ENCODE peak calls at places on chromosomes 16 and 17, in eight cellular contexts. B is upper lobe of right lung, K is cardiac muscle cell, U is breast epithelium, W is lung, D is heart left ventricle, P is ovary, V is heart right ventricle. O is an unnamed sample.

GRCh38 chr16:4388275-4389021 is 16.8 kb downstream of the VASN start:
- DNase-seq in K (no peak), W (no peak), B (no peak), P (no peak), V (peak; percentile 67), U (no peak), D (peak; percentile 69), O (no peak)

GRCh38 chr16:76157629-76158028 is 119.6 kb upstream of the CNTNAP4 start:
- DNase-seq in P (no peak), B (no peak), V (no peak), D (no peak), W (no peak), K (no peak), U (no peak), O (no peak)

GRCh38 chr16:82761236-82761635 is 134.5 kb downstream of the CDH13 start:
- DNase-seq in B (no peak), V (peak; percentile 82), D (peak; percentile 78), W (peak; percentile 38), U (no peak), P (peak; percentile 36), K (peak; percentile 67), O (peak; percentile 90)

GRCh38 chr16:58264961-58265479 is 29.8 kb downstream of the PRSS54 start:
- DNase-seq in V (no peak), W (no peak), P (no peak), K (peak; percentile 46), B (no peak), D (no peak), U (no peak), O (no peak)

GRCh38 chr17:7833011-7833794 is 814 bp upstream of the KDM6B start:
- DNase-seq in V (no peak), U (peak; percentile 47), K (no peak), W (no peak), D (no peak), B (no peak), P (no peak), O (no peak)

GRCh38 chr17:42200702-42201101 is 6.4 kb upstream of the GHDC start:
- DNase-seq in K (peak; percentile 89), D (peak; percentile 58), U (no peak), B (no peak), P (peak; percentile 81), V (peak; percentile 65), W (no peak), O (no peak)

GRCh38 chr17:56917559-56918296 is 3.9 kb upstream of the TRIM25 start:
- DNase-seq in W (no peak), D (no peak), U (no peak), V (no peak), P (no peak), K (peak; percentile 26), B (no peak), O (no peak)

GRCh38 chr16:24255446-24256352 is at the start of gene CACNG3:
- DNase-seq in K (peak; percentile 38), P (peak; percentile 30), V (peak; percentile 36), D (peak; percentile 25), U (no peak), W (no peak), B (peak; percentile 77), O (no peak)

GRCh38 chr16:58638148-58639036 is 8.8 kb upstream of the CNOT1 start:
- DNase-seq in D (peak; percentile 20), W (no peak), B (no peak), P (peak; percentile 58), V (peak; percentile 14), U (no peak), K (peak; percentile 89), O (no peak)

GRCh38 chr17:21014498-21014897 is 28.3 kb downstream of the USP22 start:
- DNase-seq in D (no peak), W (no peak), B (peak; percentile 25), K (no peak), P (no peak), V (no peak), U (no peak), O (no peak)

GRCh38 chr16:15757630-15758251 is 99.1 kb downstream of the MYH11 start:
- DNase-seq in B (no peak), W (no peak), U (no peak), K (no peak), P (no peak), D (no peak), V (no peak), O (no peak)

GRCh38 chr16:3645504-3646347 is 8.8 kb upstream of the DNASE1 start:
- DNase-seq in D (no peak), W (no peak), V (no peak), P (no peak), U (peak; percentile 34), B (peak; percentile 25), K (peak; percentile 23), O (no peak)

DNA sequence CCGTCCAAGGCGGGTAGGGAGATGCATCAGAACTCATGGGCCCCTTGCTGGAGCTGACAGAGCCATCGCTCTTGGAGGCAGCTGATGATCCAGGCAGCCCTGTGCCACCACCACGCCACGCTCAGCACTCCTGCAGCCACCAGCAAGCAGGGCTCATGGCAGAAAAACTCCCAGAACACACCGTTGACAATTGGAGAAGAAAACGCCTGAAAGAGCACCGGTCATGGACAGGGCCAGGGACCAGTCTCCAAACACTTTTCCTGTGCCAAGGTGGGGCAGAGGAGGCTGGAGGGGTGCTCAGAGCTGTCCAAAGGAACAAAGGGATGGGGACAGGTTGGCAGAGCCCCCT is 132.2 kb downstream of the FOXL1 start:
- DNase-seq in W (no peak), U (no peak), P (no peak), V (no peak), K (no peak), D (no peak), B (no peak), O (no peak)
- H3K4me1 ChIP-seq in W (no peaks in the 10 kb centered on the region), U (no peaks in the 10 kb centered on the region), P (no peaks in the 10 kb centered on the region), V (no peaks in the 10 kb centered on the region), K (no peaks in the 10 kb centered on the region), D (no peaks in the 10 kb centered on the region), B (no peaks in the 10 kb centered on the region), O (no peaks in the 10 kb centered on the region)

GRCh38 chr16:89506113-89506504 is 2.1 kb upstream of the SPG7 start:
- DNase-seq in V (no peak), W (no peak), B (no peak), K (peak; percentile 51), P (peak; percentile 58), D (peak; percentile 38), U (no peak), O (no peak)
- H3K4me3 ChIP-seq in V (peak overlapping the region; percentile 33), W (no peak overlapping the region), B (peak overlapping the region; percentile 31), K (no peak overlapping the region), P (no peak overlapping the region), D (no peak overlapping the region), U (no peak overlapping the region), O (peak overlapping the region; percentile 90)

GRCh38 chr17:38885044-38885727 is 15.3 kb downstream of the LASP1 start:
- DNase-seq in K (no peak), W (no peak), V (no peak), U (no peak), D (no peak), B (no peak), P (no peak), O (no peak)
- H3K4me1 ChIP-seq in K (peaks cover 37% of the 10 kb centered on the region), W (peaks cover 12% of the 10 kb centered on the region), V (peaks cover 76% of the 10 kb centered on the region), U (peaks cover 7% of the 10 kb centered on the region), D (peaks cover 84% of the 10 kb centered on the region), B (peaks cover 63% of the 10 kb centered on the region), P (peaks cover 28% of the 10 kb centered on the region), O (peaks cover 57% of the 10 kb centered on the region)

GRCh38 chr17:5181509-5182305 is 10.0 kb downstream of the ZNF594 start:
- DNase-seq in P (no peak), D (no peak), B (no peak), V (no peak), K (no peak), W (no peak), U (no peak), O (no peak)
- H3K4me3 ChIP-seq in P (no peak overlapping the region), D (no peak overlapping the region), B (no peak overlapping the region), V (no peak overlapping the region), K (no peak overlapping the region), W (no peak overlapping the region), U (no peak overlapping the region), O (peak overlapping the region; percentile 10)

GRCh38 chr17:50213026-50214015 is 11.9 kb upstream of the COL1A1 start:
- DNase-seq in K (no peak), U (no peak), D (no peak), W (no peak), P (peak; percentile 31), B (no peak), V (no peak), O (no peak)
- H3K4me1 ChIP-seq in K (peaks cover 42% of the 10 kb centered on the region), U (peaks cover 7% of the 10 kb centered on the region), D (peaks cover 39% of the 10 kb centered on the region), W (no peaks in the 10 kb centered on the region), P (peaks cover 34% of the 10 kb centered on the region), B (peaks cover 36% of the 10 kb centered on the region), V (peaks cover 61% of the 10 kb centered on the region), O (peaks cover 69% of the 10 kb centered on the region)

DNA sequence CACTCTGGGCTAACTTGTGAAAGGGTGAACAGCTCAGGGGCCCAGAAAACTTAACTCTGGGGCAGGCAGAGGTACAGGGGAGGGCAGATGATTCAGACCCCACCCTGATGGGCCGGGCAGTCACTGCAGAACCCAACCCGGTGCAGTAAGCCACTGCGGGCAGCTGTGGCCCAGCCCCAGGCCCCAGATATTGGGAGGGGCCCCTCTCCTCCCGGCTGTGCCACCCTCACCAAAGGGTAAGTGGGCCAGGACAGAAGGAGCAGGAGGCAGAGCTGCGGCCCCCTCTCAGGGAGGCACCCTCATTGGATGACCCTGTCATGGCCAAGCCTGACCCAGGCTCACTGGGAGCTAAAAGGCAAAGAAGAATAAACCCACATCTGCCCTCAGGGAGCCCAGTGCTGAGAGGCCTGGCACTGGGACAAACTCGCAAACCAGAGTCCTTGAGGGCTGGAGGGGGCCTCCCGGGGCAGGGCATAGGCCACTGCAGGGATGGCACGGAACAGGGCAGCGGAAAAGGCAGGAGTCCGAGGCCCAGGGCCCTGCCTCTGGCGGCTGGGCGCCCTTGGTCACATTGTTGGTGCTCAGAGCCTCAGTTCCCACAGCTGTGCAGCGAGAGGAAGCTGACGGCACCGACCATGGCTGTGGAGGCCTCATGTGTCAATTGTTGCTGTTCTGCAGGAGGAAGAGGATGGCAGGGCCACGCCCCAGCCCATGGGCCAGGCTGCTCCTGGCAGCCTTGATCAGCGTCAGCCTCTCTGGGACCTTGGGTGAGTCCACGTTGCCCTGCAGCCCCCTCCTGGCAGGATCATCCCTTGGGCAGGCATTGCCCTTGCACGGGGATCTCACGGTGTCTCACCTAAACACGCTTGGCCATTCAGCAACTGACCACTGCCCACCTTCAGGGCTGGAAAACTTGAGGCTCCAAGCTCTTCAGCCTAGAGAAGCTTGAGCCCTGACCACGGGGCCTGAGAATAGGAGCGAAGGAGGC is 3.1 kb downstream of the ITGB4 start:
- DNase-seq in P (no peak), U (no peak), W (no peak), D (no peak), B (no peak), K (no peak), V (no peak), O (no peak)
- H3K4me3 ChIP-seq in P (no peak overlapping the region), U (no peak overlapping the region), W (no peak overlapping the region), D (no peak overlapping the region), B (no peak overlapping the region), K (no peak overlapping the region), V (no peak overlapping the region), O (no peak overlapping the region)

DNA sequence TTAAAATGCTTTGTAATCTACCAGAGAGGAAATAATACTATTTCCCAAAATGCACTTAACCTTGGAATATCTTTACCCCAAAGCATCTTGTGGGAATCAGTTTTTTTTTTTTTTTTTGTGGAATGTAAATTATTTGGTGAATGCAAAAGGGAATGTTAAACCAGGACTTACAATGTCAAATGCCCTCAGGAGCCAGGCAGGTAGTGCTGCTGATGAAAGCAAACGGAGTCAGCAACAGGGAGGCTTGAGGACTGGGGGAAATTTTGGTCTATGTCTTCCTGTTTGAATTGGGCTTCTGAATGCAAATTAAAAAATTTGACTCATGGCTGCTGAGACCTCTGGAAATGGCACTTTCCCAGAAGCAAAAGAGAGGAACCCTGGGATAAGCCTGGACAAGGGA is 96.5 kb upstream of the NLRP1 start:
- DNase-seq in D (no peak), V (no peak), W (no peak), B (no peak), U (no peak), K (no peak), P (no peak), O (no peak)
- H3K4me1 ChIP-seq in D (no peaks in the 10 kb centered on the region), V (no peaks in the 10 kb centered on the region), W (no peaks in the 10 kb centered on the region), B (no peaks in the 10 kb centered on the region), U (no peaks in the 10 kb centered on the region), K (peaks cover 7% of the 10 kb centered on the region), P (no peaks in the 10 kb centered on the region), O (no peaks in the 10 kb centered on the region)

O was measured in thoracic aorta.